ENCODE peak calls at places on chromosomes 1 and 21, in ten cellular contexts. Z, B, P, K, A, D, S, R, G and L are unnamed samples.

GRCh38 chr1:160285506-160285905 is 573 bp upstream of the PEX19 start:
- DNase-seq in Z (no peak), B (peak; percentile 23), P (no peak), K (no peak), A (no peak), D (no peak), S (no peak), R (no peak), G (no peak), L (no peak)

GRCh38 chr1:70361727-70362413 is 7.3 kb upstream of the ANKRD13C start:
- DNase-seq in Z (no peak), B (no peak), P (peak; percentile 70), K (no peak), A (no peak), D (no peak), S (no peak), R (no peak), G (peak; percentile 67), L (peak; percentile 15)

GRCh38 chr1:18712254-18712605 is 81.6 kb downstream of the PAX7 start:
- DNase-seq in Z (no peak), B (no peak), P (no peak), K (no peak), A (no peak), D (no peak), S (no peak), R (no peak), G (no peak), L (no peak)

GRCh38 chr1:101101362-101101761 is 75.8 kb upstream of the DPH5 start:
- DNase-seq in Z (no peak), B (no peak), P (no peak), K (no peak), A (no peak), D (no peak), S (no peak), R (no peak), G (peak; percentile 43), L (no peak)

GRCh38 chr1:225820522-225821120 is 10.7 kb downstream of the EPHX1 start:
- DNase-seq in Z (no peak), B (no peak), P (no peak), K (no peak), A (no peak), D (peak; percentile 17), S (no peak), R (no peak), G (no peak), L (no peak)

GRCh38 chr1:31306278-31306677 is 9.4 kb downstream of the ZCCHC17 start:
- DNase-seq in Z (no peak), B (no peak), P (no peak), K (no peak), A (no peak), D (no peak), S (no peak), R (no peak), G (peak; percentile 90), L (peak; percentile 65)

GRCh38 chr1:162629651-162630050 is 2.6 kb upstream of the DDR2 start:
- DNase-seq in Z (no peak), B (no peak), P (no peak), K (no peak), A (no peak), D (no peak), S (no peak), R (no peak), G (peak; percentile 79), L (no peak)

GRCh38 chr1:223482766-223483165 is 89.6 kb downstream of the CCDC185 start:
- DNase-seq in Z (no peak), B (no peak), P (no peak), K (no peak), A (no peak), D (no peak), S (no peak), R (no peak), G (no peak), L (peak; percentile 37)

GRCh38 chr1:209648931-209649776 is 3.1 kb downstream of the LAMB3 start:
- DNase-seq in Z (no peak), B (no peak), P (no peak), K (no peak), A (peak; percentile 59), D (no peak), S (no peak), R (no peak), G (peak; percentile 92), L (peak; percentile 66)

GRCh38 chr1:14071581-14071980 is 371.6 kb downstream of the PRDM2 start:
- DNase-seq in Z (no peak), B (no peak), P (no peak), K (no peak), A (no peak), D (no peak), S (no peak), R (no peak), G (no peak), L (peak; percentile 13)

GRCh38 chr1:167747988-167748387 is 26.2 kb downstream of the MPZL1 start:
- DNase-seq in Z (no peak), B (no peak), P (no peak), K (no peak), A (no peak), D (no peak), S (no peak), R (no peak), G (peak; percentile 34), L (no peak)

GRCh38 chr21:33780631-33781030 is 135.0 kb downstream of the ATP5PO start:
- DNase-seq in Z (no peak), B (no peak), P (no peak), K (no peak), A (no peak), D (no peak), S (no peak), R (no peak), G (peak; percentile 53), L (no peak)

GRCh38 chr1:116159177-116159576 is 48.0 kb downstream of the MAB21L3 start:
- DNase-seq in Z (no peak), B (no peak), P (no peak), K (no peak), A (peak; percentile 13), D (no peak), S (no peak), R (peak; percentile 18), G (no peak), L (no peak)

GRCh38 chr1:20469406-20470076 is 16.5 kb downstream of the CAMK2N1 start:
- DNase-seq in Z (no peak), B (no peak), P (no peak), K (no peak), A (no peak), D (no peak), S (no peak), R (no peak), G (no peak), L (no peak)

GRCh38 chr1:224057461-224058199 is 56.3 kb upstream of the FBXO28 start:
- DNase-seq in Z (no peak), B (no peak), P (no peak), K (no peak), A (no peak), D (no peak), S (no peak), R (no peak), G (no peak), L (peak; percentile 75)

GRCh38 chr21:38438476-38438893 is 59.8 kb downstream of the ERG start:
- DNase-seq in Z (peak; percentile 39), B (no peak), P (no peak), K (peak; percentile 48), A (no peak), D (no peak), S (no peak), R (peak; percentile 50), G (peak; percentile 98), L (peak; percentile 44)
- H3K4me1 ChIP-seq in Z (no peaks in the 10 kb centered on the region), B (no peaks in the 10 kb centered on the region), P (no peaks in the 10 kb centered on the region), K (peaks cover 40% of the 10 kb centered on the region), A (no peaks in the 10 kb centered on the region), D (no peaks in the 10 kb centered on the region), S (no peaks in the 10 kb centered on the region), R (peaks cover 15% of the 10 kb centered on the region), G (peaks cover 7% of the 10 kb centered on the region), L (peaks cover 12% of the 10 kb centered on the region)

DNA sequence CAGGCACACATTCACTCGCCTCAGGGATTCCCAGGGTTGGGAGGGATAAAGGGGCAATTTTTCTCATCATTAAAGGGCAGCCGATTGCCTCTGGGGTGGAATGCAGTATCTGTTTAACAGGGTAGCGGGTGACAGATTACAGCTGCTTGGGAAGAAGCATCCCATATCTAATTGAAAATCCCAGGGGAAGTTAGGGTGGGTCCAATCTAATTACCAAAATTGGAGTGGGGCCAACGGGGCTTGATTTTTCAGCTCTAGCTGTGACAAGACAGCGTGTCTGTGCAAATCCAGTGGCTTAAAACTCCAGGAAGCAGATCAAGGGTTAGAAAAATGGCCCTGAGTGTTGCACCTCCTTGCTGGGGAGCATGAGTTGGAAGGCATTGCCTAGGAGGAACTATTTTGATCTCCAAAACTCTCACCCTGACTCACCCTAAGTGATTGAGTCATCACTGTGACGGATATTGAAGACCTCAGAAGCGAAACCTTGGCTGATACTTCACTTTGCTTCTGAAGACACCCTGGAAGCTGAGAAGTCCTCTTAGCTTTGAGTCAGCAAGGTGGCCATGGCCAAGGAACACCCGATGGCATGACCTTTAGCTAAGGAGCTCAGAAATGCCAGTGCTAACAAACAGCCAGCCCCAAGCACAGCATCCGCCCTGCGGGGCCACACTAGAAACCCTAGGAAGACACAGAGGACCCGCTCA is 46.0 kb downstream of the GRHL3 start:
- DNase-seq in Z (no peak), B (no peak), P (no peak), K (no peak), A (peak; percentile 42), D (no peak), S (no peak), R (no peak), G (peak; percentile 74), L (peak; percentile 97)
- H3K27ac ChIP-seq in Z (no peak overlapping the region), B (no peak overlapping the region), P (no peak overlapping the region), K (no peak overlapping the region), A (peak overlapping the region; percentile 60), D (no peak overlapping the region), S (no peak overlapping the region), R (no peak overlapping the region), G (no peak overlapping the region), L (peak overlapping the region; percentile 98)

GRCh38 chr1:64251971-64252370 is 48.5 kb downstream of the UBE2U start:
- DNase-seq in Z (no peak), B (no peak), P (peak; percentile 74), K (no peak), A (no peak), D (no peak), S (no peak), R (no peak), G (no peak), L (no peak)
- TF ChIP-seq CTCF in Z (no peak), B (no peak), P (peak; percentile 53), K (no peak), A (no peak), D (no peak), S (no peak), R (no peak), G (peak; percentile 13), L (peak; percentile 21)

DNA sequence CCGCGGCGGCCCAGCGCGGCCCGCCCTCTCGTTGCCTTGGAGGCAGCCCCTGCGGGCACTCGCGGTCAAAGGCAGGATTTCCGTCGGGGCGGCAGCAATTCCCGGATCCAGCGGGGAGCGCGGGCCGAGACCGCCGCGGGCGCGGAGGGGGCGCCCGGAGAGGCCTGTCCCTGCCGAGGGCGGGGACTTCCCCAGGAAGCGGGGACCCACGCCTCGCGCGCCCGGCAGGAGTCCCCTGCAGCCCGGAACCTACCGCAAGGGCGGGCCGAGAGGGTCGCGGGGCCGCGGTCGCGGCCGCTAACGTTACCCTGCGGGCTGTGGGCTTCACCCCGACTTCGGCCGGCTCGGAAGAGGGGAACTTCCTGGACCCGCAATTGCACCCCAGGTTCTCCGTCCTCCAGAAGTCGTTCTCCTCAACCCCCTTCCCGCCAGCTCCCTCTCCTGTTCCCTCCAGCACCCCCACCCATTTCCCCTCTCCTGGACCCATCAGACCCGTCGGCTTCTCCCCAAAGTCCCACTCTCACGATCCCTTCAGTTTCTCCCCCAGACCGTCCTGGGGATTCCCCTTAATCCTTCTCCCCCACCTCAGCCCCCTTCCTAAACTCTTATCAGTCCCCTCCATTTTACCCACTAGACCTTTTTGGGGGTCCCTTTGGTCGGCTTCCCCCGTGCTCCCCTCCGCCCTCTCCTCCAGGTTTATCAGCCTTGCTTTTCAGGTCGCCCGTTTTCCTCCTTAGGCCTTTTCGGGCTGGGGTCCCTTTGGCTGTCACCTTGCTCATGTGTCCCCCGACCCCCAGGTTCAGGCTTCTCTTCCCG is 611 bp downstream of the FGR start:
- DNase-seq in Z (no peak), B (peak; percentile 32), P (peak; percentile 61), K (peak; percentile 74), A (no peak), D (no peak), S (peak; percentile 73), R (no peak), G (peak; percentile 32), L (no peak)
- H3K4me1 ChIP-seq in Z (no peaks in the 10 kb centered on the region), B (peaks cover 29% of the 10 kb centered on the region), P (peaks cover 8% of the 10 kb centered on the region), K (peaks cover 50% of the 10 kb centered on the region), A (no peaks in the 10 kb centered on the region), D (no peaks in the 10 kb centered on the region), S (no peaks in the 10 kb centered on the region), R (no peaks in the 10 kb centered on the region), G (no peaks in the 10 kb centered on the region), L (no peaks in the 10 kb centered on the region)